ENCODE peak calls at places on chromosomes 16 and 17, in four cellular contexts. O, X, H and W are unnamed samples.

GRCh38 chr17:41705271-41705991 is 6.7 kb upstream of the GAST start:
- DNase-seq in O (no peak), X (no peak), H (peak; percentile 56), W (no peak)

GRCh38 chr16:66927918-66928649 is 2.7 kb upstream of the RRAD start:
- DNase-seq in O (no peak), X (no peak), H (peak; percentile 43), W (peak; percentile 31)

GRCh38 chr16:25372716-25373115 is 115.1 kb upstream of the ZKSCAN2 start:
- DNase-seq in O (no peak), X (no peak), H (no peak), W (no peak)

GRCh38 chr16:35131429-35131828 is 1672.0 kb downstream of the TP53TG3F start:
- DNase-seq in O (no peak), X (no peak), H (no peak), W (no peak)

GRCh38 chr17:7174603-7175362 is 4.4 kb downstream of the ASGR1 start:
- DNase-seq in O (no peak), X (no peak), H (no peak), W (no peak)

GRCh38 chr16:88784074-88784855 is 755 bp downstream of the PIEZO1 start:
- DNase-seq in O (no peak), X (no peak), H (peak; percentile 88), W (no peak)

GRCh38 chr16:84065536-84066132 is 23.0 kb upstream of the SLC38A8 start:
- DNase-seq in O (no peak), X (peak; percentile 18), H (peak; percentile 71), W (no peak)

GRCh38 chr17:43085489-43085888 is 39.7 kb downstream of the BRCA1 start:
- DNase-seq in O (no peak), X (no peak), H (peak; percentile 37), W (no peak)

GRCh38 chr16:620700-621525 is 9.9 kb upstream of the WFIKKN1 start:
- DNase-seq in O (no peak), X (no peak), H (no peak), W (no peak)

GRCh38 chr17:46003907-46004748 is 5.1 kb downstream of the STH start:
- DNase-seq in O (no peak), X (no peak), H (no peak), W (no peak)

GRCh38 chr16:17964196-17964595 is 372.3 kb downstream of the NPIPA8 start:
- DNase-seq in O (no peak), X (no peak), H (no peak), W (no peak)

GRCh38 chr16:29821663-29822115 is 1.4 kb downstream of the MVP start:
- DNase-seq in O (no peak), X (no peak), H (peak; percentile 94), W (no peak)